ENCODE peak calls at places on chromosomes 12 and 14, in five cellular contexts. W is effector CD4-positive, alpha-beta T cell; I is fibroblast of the conjunctiva; T is frontal cortex; G is COR-L47. X is an unnamed sample.

GRCh38 chr12:100565987-100566545 is 7.4 kb upstream of the GAS2L3 start:
- DNase-seq in W (no peak), I (no peak), T (no peak), G (no peak), X (no peak)

GRCh38 chr14:101183376-101184103 is 280.0 kb upstream of the RTL1 start:
- DNase-seq in W (no peak), I (no peak), T (no peak), G (no peak), X (no peak)

GRCh38 chr14:71932229-71932951 is at the start of gene RGS6:
- DNase-seq in W (no peak), I (no peak), T (peak), G (peak), X (no peak)

GRCh38 chr12:116975779-116976393 is 65.1 kb downstream of the FBXW8 start:
- DNase-seq in W (no peak), I (no peak), T (no peak), G (no peak), X (no peak)

GRCh38 chr14:28143340-28143739 is 623.2 kb upstream of the FOXG1 start:
- DNase-seq in W (no peak), I (no peak), T (no peak), G (no peak), X (no peak)

GRCh38 chr12:123269980-123270379 is 1.7 kb downstream of the CDK2AP1 start:
- DNase-seq in W (no peak), I (no peak), T (peak), G (no peak), X (no peak)

GRCh38 chr12:113162102-113163029 is 12.8 kb downstream of the CFAP73 start:
- DNase-seq in W (no peak), I (peak), T (no peak), G (no peak), X (no peak)

GRCh38 chr12:47328831-47329545 is 249.2 kb upstream of the AMIGO2 start:
- DNase-seq in W (no peak), I (no peak), T (no peak), G (no peak), X (no peak)

GRCh38 chr12:6226701-6227096 is 26.5 kb downstream of the CD9 start:
- DNase-seq in W (no peak), I (no peak), T (no peak), G (no peak), X (no peak)

GRCh38 chr14:34208532-34208931 is 253.5 kb downstream of the SPTSSA start:
- DNase-seq in W (no peak), I (no peak), T (no peak), G (no peak), X (no peak)

GRCh38 chr12:115341442-115341841 is 657.5 kb upstream of the TBX3 start:
- DNase-seq in W (no peak), I (peak), T (no peak), G (no peak), X (no peak)

GRCh38 chr12:92468358-92469020 is 234.3 kb upstream of the PLEKHG7 start:
- DNase-seq in W (no peak), I (no peak), T (no peak), G (no peak), X (no peak)

GRCh38 chr12:98595152-98595988 is 1.9 kb downstream of the SLC25A3 start:
- DNase-seq in W (no peak), I (peak), T (no peak), G (no peak), X (no peak)

GRCh38 chr12:1922985-1923384 is 4.5 kb upstream of the CACNA2D4 start:
- DNase-seq in W (no peak), I (no peak), T (no peak), G (no peak), X (no peak)

GRCh38 chr12:48758186-48758585 is 30.7 kb downstream of the ADCY6 start:
- DNase-seq in W (no peak), I (no peak), T (no peak), G (no peak), X (no peak)

GRCh38 chr14:53168786-53169185 is 15.7 kb upstream of the DDHD1 start:
- DNase-seq in W (no peak), I (no peak), T (no peak), G (no peak), X (no peak)

GRCh38 chr12:82176761-82177490 is 181.3 kb downstream of the CCDC59 start:
- DNase-seq in W (no peak), I (no peak), T (no peak), G (peak), X (no peak)

GRCh38 chr12:74227846-74228545 is 309.6 kb upstream of the ATXN7L3B start:
- DNase-seq in W (no peak), I (no peak), T (no peak), G (no peak), X (no peak)

GRCh38 chr12:15530361-15530760 is 208.1 kb downstream of the PTPRO start:
- DNase-seq in W (no peak), I (no peak), T (no peak), G (no peak), X (no peak)

GRCh38 chr14:32028599-32028998 is 48.5 kb upstream of the ARHGAP5 start:
- DNase-seq in W (no peak), I (no peak), T (no peak), G (no peak), X (no peak)

GRCh38 chr14:104107611-104108569 is 22.4 kb downstream of the ASPG start:
- DNase-seq in W (no peak), I (no peak), T (no peak), G (no peak), X (no peak)

GRCh38 chr12:22272596-22272995 is 61.9 kb downstream of the ST8SIA1 start:
- DNase-seq in W (no peak), I (no peak), T (no peak), G (no peak), X (no peak)

GRCh38 chr14:99930420-99931274 is 134.6 kb upstream of the EVL start:
- DNase-seq in W (no peak), I (peak), T (no peak), G (no peak), X (no peak)

GRCh38 chr14:90733139-90733808 is 83.0 kb downstream of the TTC7B start:
- DNase-seq in W (no peak), I (no peak), T (no peak), G (no peak), X (no peak)

GRCh38 chr14:23539209-23539866 is 12.2 kb downstream of the ZFHX2 start:
- DNase-seq in W (no peak), I (peak), T (peak), G (peak), X (no peak)

GRCh38 chr12:122681814-122682213 is 21.3 kb downstream of the HCAR2 start:
- DNase-seq in W (no peak), I (no peak), T (no peak), G (no peak), X (peak)

GRCh38 chr12:87953257-87953860 is 75.8 kb downstream of the C12orf50 start:
- DNase-seq in W (no peak), I (peak), T (peak), G (peak), X (no peak)

GRCh38 chr14:67413806-67414769 is 2.1 kb upstream of the PLEK2 start:
- DNase-seq in W (no peak), I (no peak), T (no peak), G (no peak), X (no peak)

GRCh38 chr14:24920265-24921080 is 129.5 kb downstream of the STXBP6 start:
- DNase-seq in W (no peak), I (no peak), T (no peak), G (no peak), X (no peak)

GRCh38 chr14:66395300-66395699 is 90.9 kb upstream of the CCDC196 start:
- DNase-seq in W (no peak), I (no peak), T (no peak), G (no peak), X (no peak)

GRCh38 chr14:65287264-65288131 is 125.0 kb upstream of the FUT8 start:
- DNase-seq in W (no peak), I (no peak), T (no peak), G (no peak), X (peak)

GRCh38 chr14:63857467-63858030 is 4.7 kb downstream of the SYNE2 start:
- DNase-seq in W (peak), I (no peak), T (no peak), G (no peak), X (no peak)

GRCh38 chr12:42396473-42397259 is 70.7 kb downstream of the PPHLN1 start:
- DNase-seq in W (no peak), I (no peak), T (no peak), G (no peak), X (no peak)

GRCh38 chr12:48105321-48105866 is 485 bp downstream of the SENP1 start:
- DNase-seq in W (peak), I (no peak), T (no peak), G (no peak), X (peak)

GRCh38 chr12:100953677-100954076 is 159.1 kb downstream of the ANO4 start:
- DNase-seq in W (no peak), I (no peak), T (no peak), G (no peak), X (no peak)

GRCh38 chr12:3646561-3647241 is 106.2 kb downstream of the CRACR2A start:
- DNase-seq in W (no peak), I (no peak), T (no peak), G (no peak), X (no peak)

GRCh38 chr14:21095430-21096205 is 2.8 kb downstream of the ZNF219 start:
- DNase-seq in W (no peak), I (no peak), T (peak), G (no peak), X (no peak)